ENCODE peak calls at places on chromosomes 12 and 14, in seven cellular contexts. E is left ventricle myocardium inferior, Y is lung, W is heart left ventricle, A is BJ, U is progenitor cell of endocrine pancreas, L is epithelial cell of proximal tubule. G is an unnamed sample.

GRCh38 chr14:89445252-89445973 is 28.4 kb upstream of the FOXN3 start:
- DNase-seq in E (no peak), Y (no peak), W (no peak), A (no peak), U (no peak), L (no peak), G (no peak)

GRCh38 chr12:95805864-95806669 is 15.5 kb upstream of the NTN4 start:
- DNase-seq in E (no peak), Y (no peak), W (no peak), A (peak), U (no peak), L (peak), G (no peak)

GRCh38 chr12:11753151-11753501 is 103.7 kb downstream of the ETV6 start:
- DNase-seq in E (no peak), Y (no peak), W (no peak), A (no peak), U (no peak), L (no peak), G (no peak)

GRCh38 chr14:104293851-104294627 is 155.7 kb downstream of the KIF26A start:
- DNase-seq in E (peak), Y (no peak), W (no peak), A (no peak), U (no peak), L (no peak), G (peak)

GRCh38 chr14:53090853-53091252 is 62.3 kb downstream of the DDHD1 start:
- DNase-seq in E (no peak), Y (no peak), W (no peak), A (no peak), U (no peak), L (no peak), G (no peak)

GRCh38 chr14:73424453-73424852 is 33.9 kb downstream of the NUMB start:
- DNase-seq in E (no peak), Y (no peak), W (no peak), A (no peak), U (no peak), L (no peak), G (no peak)

GRCh38 chr12:65836419-65837197 is 12.3 kb downstream of the HMGA2 start:
- DNase-seq in E (no peak), Y (no peak), W (no peak), A (no peak), U (no peak), L (no peak), G (no peak)

GRCh38 chr12:100672075-100672592 is 98.7 kb downstream of the GAS2L3 start:
- DNase-seq in E (no peak), Y (no peak), W (no peak), A (no peak), U (no peak), L (no peak), G (no peak)

GRCh38 chr12:121388421-121388981 is 11.4 kb upstream of the RNF34 start:
- DNase-seq in E (no peak), Y (no peak), W (no peak), A (peak), U (no peak), L (no peak), G (no peak)

GRCh38 chr12:10960260-10960659 is 21.2 kb upstream of the TAS2R14 start:
- DNase-seq in E (no peak), Y (no peak), W (no peak), A (no peak), U (no peak), L (no peak), G (no peak)

GRCh38 chr14:68816183-68816942 is 23.5 kb upstream of the ZFP36L1 start:
- DNase-seq in E (peak), Y (peak), W (peak), A (no peak), U (peak), L (no peak), G (peak)

GRCh38 chr12:78764913-78765312 is 99.7 kb upstream of the SYT1 start:
- DNase-seq in E (no peak), Y (no peak), W (no peak), A (no peak), U (no peak), L (no peak), G (no peak)

GRCh38 chr12:62827042-62827441 is 107.9 kb downstream of the PPM1H start:
- DNase-seq in E (no peak), Y (no peak), W (no peak), A (no peak), U (no peak), L (no peak), G (no peak)
- TF ChIP-seq CTCF in E (no peak), Y (no peak), W (no peak), A (peak), U (peak), L (peak), G (no peak)

GRCh38 chr12:52667509-52667908 is 12.7 kb downstream of the KRT1 start:
- DNase-seq in E (no peak), Y (no peak), W (no peak), A (no peak), U (no peak), L (no peak), G (no peak)
- TF ChIP-seq CTCF in E (peak), Y (no peak), W (peak), A (peak), U (peak), L (peak), G (no peak)

GRCh38 chr14:70047598-70048312 is 141.0 kb downstream of the SLC8A3 start:
- DNase-seq in E (no peak), Y (no peak), W (no peak), A (no peak), U (no peak), L (no peak), G (no peak)

GRCh38 chr14:70045715-70046535 is 142.8 kb downstream of the SLC8A3 start:
- DNase-seq in E (peak), Y (peak), W (peak), A (no peak), U (peak), L (no peak), G (peak)

GRCh38 chr14:70052990-70053389 is 135.8 kb downstream of the SLC8A3 start:
- DNase-seq in E (no peak), Y (no peak), W (no peak), A (no peak), U (peak), L (no peak), G (peak)

GRCh38 chr14:70045296-70045695 is 143.5 kb downstream of the SLC8A3 start:
- DNase-seq in E (no peak), Y (no peak), W (no peak), A (no peak), U (no peak), L (no peak), G (no peak)

GRCh38 chr14:70048313-70048654 is 140.5 kb downstream of the SLC8A3 start:
- DNase-seq in E (no peak), Y (no peak), W (no peak), A (no peak), U (no peak), L (no peak), G (no peak)
- TF ChIP-seq CTCF in E (no peak), Y (no peak), W (no peak), A (no peak), U (no peak), L (no peak), G (no peak)

DNA sequence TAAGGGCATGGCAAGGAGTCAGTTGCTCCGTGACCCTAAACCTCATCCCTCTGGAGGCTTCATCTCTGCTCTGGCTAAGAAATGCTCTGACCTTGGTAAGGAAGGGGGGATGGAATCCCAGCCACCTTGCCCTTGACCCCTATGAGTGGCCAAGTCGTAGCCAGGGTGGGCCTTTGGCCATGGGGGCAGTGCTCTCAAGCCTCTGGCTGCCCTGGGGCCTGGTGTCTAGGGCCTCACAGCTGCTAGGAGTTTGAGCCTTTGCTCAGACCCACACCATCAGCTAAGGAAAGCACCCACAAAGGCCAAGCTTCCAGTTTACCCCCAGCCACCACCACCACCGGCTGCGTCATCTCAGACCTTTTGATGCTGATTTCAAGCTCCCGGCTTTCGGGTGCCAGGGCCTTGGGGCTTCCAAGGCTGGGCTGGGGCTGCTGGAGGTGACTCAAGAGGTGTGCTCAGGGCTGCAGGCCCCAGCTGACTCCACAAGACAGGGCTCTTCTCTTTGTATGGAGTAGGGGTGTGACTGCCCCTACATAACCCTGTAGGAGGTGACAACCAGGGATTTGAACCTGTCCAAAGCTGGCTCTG is 3.7 kb downstream of the ASB2 start:
- DNase-seq in E (no peak), Y (no peak), W (no peak), A (no peak), U (no peak), L (no peak), G (no peak)
- TF ChIP-seq CTCF in E (no peak), Y (no peak), W (no peak), A (no peak), U (no peak), L (no peak), G (no peak)

GRCh38 chr12:57450057-57450456 is 5.0 kb upstream of the INHBE start:
- DNase-seq in E (no peak), Y (no peak), W (no peak), A (no peak), U (no peak), L (no peak), G (no peak)

GRCh38 chr12:57446292-57446960 is 8.7 kb upstream of the INHBE start:
- DNase-seq in E (no peak), Y (no peak), W (no peak), A (no peak), U (no peak), L (no peak), G (no peak)

GRCh38 chr12:57448669-57449068 is 6.4 kb upstream of the INHBE start:
- DNase-seq in E (no peak), Y (no peak), W (no peak), A (no peak), U (no peak), L (no peak), G (no peak)

GRCh38 chr12:57451233-57451778 is 3.8 kb upstream of the INHBE start:
- DNase-seq in E (no peak), Y (no peak), W (no peak), A (no peak), U (no peak), L (no peak), G (no peak)

DNA sequence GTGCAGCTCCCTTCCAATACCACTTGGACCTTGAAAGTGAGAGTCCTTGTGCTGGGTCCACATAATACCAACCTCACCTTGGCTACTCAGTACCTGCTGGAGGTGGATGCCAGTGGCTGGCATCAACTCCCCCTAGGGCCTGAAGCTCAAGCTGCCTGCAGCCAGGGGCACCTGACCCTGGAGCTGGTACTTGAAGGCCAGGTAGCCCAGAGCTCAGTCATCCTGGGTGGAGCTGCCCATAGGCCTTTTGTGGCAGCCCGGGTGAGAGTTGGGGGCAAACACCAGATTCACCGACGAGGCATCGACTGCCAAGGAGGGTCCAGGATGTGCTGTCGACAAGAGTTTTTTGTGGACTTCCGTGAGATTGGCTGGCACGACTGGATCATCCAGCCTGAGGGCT is 5.7 kb upstream of the INHBE start:
- DNase-seq in E (no peak), Y (no peak), W (no peak), A (no peak), U (no peak), L (no peak), G (no peak)
- TF ChIP-seq CTCF in E (no peak), Y (no peak), W (no peak), A (no peak), U (no peak), L (no peak), G (no peak)

GRCh38 chr12:105330938-105331804 is 680 bp downstream of the C12orf75 start:
- DNase-seq in E (no peak), Y (no peak), W (peak), A (no peak), U (peak), L (no peak), G (peak)
- TF ChIP-seq CTCF in E (no peak), Y (no peak), W (no peak), A (no peak), U (peak), L (no peak), G (no peak)

GRCh38 chr14:47332939-47333338 is 342.5 kb downstream of the MDGA2 start:
- DNase-seq in E (no peak), Y (no peak), W (no peak), A (no peak), U (no peak), L (no peak), G (no peak)
- TF ChIP-seq CTCF in E (no peak), Y (no peak), W (no peak), A (no peak), U (peak), L (peak), G (peak)

GRCh38 chr12:30726647-30727046 is 28.1 kb downstream of the CAPRIN2 start:
- DNase-seq in E (no peak), Y (no peak), W (no peak), A (no peak), U (no peak), L (no peak), G (no peak)
- TF ChIP-seq CTCF in E (no peak), Y (no peak), W (no peak), A (no peak), U (no peak), L (no peak), G (no peak)

GRCh38 chr12:2691001-2691339 is 103.8 kb upstream of the FKBP4 start:
- DNase-seq in E (no peak), Y (peak), W (no peak), A (no peak), U (peak), L (no peak), G (peak)
- TF ChIP-seq CTCF in E (no peak), Y (no peak), W (no peak), A (no peak), U (peak), L (no peak), G (no peak)

DNA sequence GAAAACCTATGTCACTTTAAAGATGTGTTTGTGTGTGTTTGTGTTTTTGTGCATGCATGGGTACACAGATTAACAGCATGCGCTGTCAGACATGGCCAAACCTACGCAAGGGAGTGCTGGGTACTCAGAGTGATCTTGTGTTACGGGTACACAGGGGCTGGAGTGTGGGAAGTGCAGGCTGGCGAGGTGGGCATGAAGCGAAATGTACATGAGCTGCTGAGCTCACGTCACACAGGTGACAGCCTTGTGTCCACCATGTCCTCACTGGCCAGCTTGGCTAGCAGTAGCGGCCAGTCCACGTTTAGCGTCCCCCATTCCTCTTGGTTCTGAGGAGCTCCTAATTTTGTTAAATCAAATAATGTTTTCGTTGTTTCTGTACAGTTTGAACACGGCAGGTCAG is 979.7 kb upstream of the TMEM132C start:
- DNase-seq in E (no peak), Y (no peak), W (no peak), A (no peak), U (no peak), L (no peak), G (no peak)
- TF ChIP-seq CTCF in E (no peak), Y (no peak), W (no peak), A (no peak), U (no peak), L (no peak), G (no peak)

G was measured in mesothelial cell of epicardium.